ENCODE peak calls at places on chromosomes 7 and 10, in seven cellular contexts. One of them, this sample, is unnamed.

GRCh38 chr7:117012284-117013174 is 59.2 kb downstream of the ST7 start:
- DNase-seq in mucosa of descending colon: no peak
- DNase-seq in colonic mucosa: no peak
- DNase-seq in GM20000: no peak
- DNase-seq in ascending aorta: no peak
- DNase-seq in GM10248: peak
- DNase-seq in H9: no peak
- DNase-seq in this sample: no peak

GRCh38 chr10:86524225-86524982 is 2.8 kb upstream of the WAPL start:
- DNase-seq in mucosa of descending colon: no peak
- DNase-seq in colonic mucosa: no peak
- DNase-seq in GM20000: no peak
- DNase-seq in ascending aorta: no peak
- DNase-seq in GM10248: no peak
- DNase-seq in H9: no peak
- DNase-seq in this sample: no peak

GRCh38 chr10:51023611-51024010 is 50.7 kb upstream of the PRKG1 start:
- DNase-seq in mucosa of descending colon: no peak
- DNase-seq in colonic mucosa: no peak
- DNase-seq in GM20000: no peak
- DNase-seq in ascending aorta: no peak
- DNase-seq in GM10248: no peak
- DNase-seq in H9: no peak
- DNase-seq in this sample: no peak

GRCh38 chr10:61899045-61899444 is 2.5 kb upstream of the ARID5B start:
- DNase-seq in mucosa of descending colon: no peak
- DNase-seq in colonic mucosa: no peak
- DNase-seq in GM20000: no peak
- DNase-seq in ascending aorta: no peak
- DNase-seq in GM10248: no peak
- DNase-seq in H9: no peak
- DNase-seq in this sample: no peak

GRCh38 chr7:150631866-150632864 is at the start of gene GIMAP6:
- DNase-seq in mucosa of descending colon: no peak
- DNase-seq in colonic mucosa: no peak
- DNase-seq in GM20000: peak
- DNase-seq in ascending aorta: no peak
- DNase-seq in GM10248: peak
- DNase-seq in H9: no peak
- DNase-seq in this sample: peak

GRCh38 chr10:4527281-4527960 is 298.6 kb upstream of the AKR1E2 start:
- DNase-seq in mucosa of descending colon: no peak
- DNase-seq in colonic mucosa: no peak
- DNase-seq in GM20000: no peak
- DNase-seq in ascending aorta: no peak
- DNase-seq in GM10248: no peak
- DNase-seq in H9: no peak
- DNase-seq in this sample: no peak

GRCh38 chr7:100825760-100826545 is 1.4 kb downstream of the EPHB4 start:
- DNase-seq in mucosa of descending colon: no peak
- DNase-seq in colonic mucosa: peak
- DNase-seq in GM20000: peak
- DNase-seq in ascending aorta: no peak
- DNase-seq in GM10248: no peak
- DNase-seq in H9: no peak
- DNase-seq in this sample: no peak

GRCh38 chr10:33887188-33887587 is 552.7 kb upstream of the NRP1 start:
- DNase-seq in mucosa of descending colon: no peak
- DNase-seq in colonic mucosa: no peak
- DNase-seq in GM20000: no peak
- DNase-seq in ascending aorta: no peak
- DNase-seq in GM10248: no peak
- DNase-seq in H9: no peak
- DNase-seq in this sample: no peak

GRCh38 chr7:125611582-125611981 is 682.0 kb upstream of the POT1 start:
- DNase-seq in mucosa of descending colon: no peak
- DNase-seq in colonic mucosa: no peak
- DNase-seq in GM20000: no peak
- DNase-seq in ascending aorta: no peak
- DNase-seq in GM10248: no peak
- DNase-seq in H9: no peak
- DNase-seq in this sample: no peak

GRCh38 chr7:76332073-76332472 is 26.7 kb downstream of the YWHAG start:
- DNase-seq in mucosa of descending colon: no peak
- DNase-seq in colonic mucosa: no peak
- DNase-seq in GM20000: no peak
- DNase-seq in ascending aorta: no peak
- DNase-seq in GM10248: no peak
- DNase-seq in H9: no peak
- DNase-seq in this sample: no peak

GRCh38 chr7:40833541-40834234 is 698.9 kb downstream of the SUGCT start:
- DNase-seq in mucosa of descending colon: no peak
- DNase-seq in colonic mucosa: no peak
- DNase-seq in GM20000: no peak
- DNase-seq in ascending aorta: no peak
- DNase-seq in GM10248: no peak
- DNase-seq in H9: no peak
- DNase-seq in this sample: no peak

GRCh38 chr10:116663342-116663741 is 42.6 kb downstream of the PNLIPRP2 start:
- DNase-seq in mucosa of descending colon: no peak
- DNase-seq in colonic mucosa: no peak
- DNase-seq in GM20000: no peak
- DNase-seq in ascending aorta: no peak
- DNase-seq in GM10248: no peak
- DNase-seq in H9: peak
- DNase-seq in this sample: no peak

GRCh38 chr10:78109210-78109609 is 75.5 kb downstream of the RPS24 start:
- DNase-seq in mucosa of descending colon: no peak
- DNase-seq in colonic mucosa: no peak
- DNase-seq in GM20000: no peak
- DNase-seq in ascending aorta: no peak
- DNase-seq in GM10248: no peak
- DNase-seq in H9: peak
- DNase-seq in this sample: no peak
- TF ChIP-seq CTCF in mucosa of descending colon: no peak
- TF ChIP-seq CTCF in colonic mucosa: no peak
- TF ChIP-seq CTCF in GM20000: no peak
- TF ChIP-seq CTCF in ascending aorta: no peak
- TF ChIP-seq CTCF in GM10248: no peak
- TF ChIP-seq CTCF in H9: peak
- TF ChIP-seq CTCF in this sample: no peak

GRCh38 chr10:106401161-106401560 is 763.3 kb downstream of the SORCS1 start:
- DNase-seq in mucosa of descending colon: no peak
- DNase-seq in colonic mucosa: no peak
- DNase-seq in GM20000: no peak
- DNase-seq in ascending aorta: no peak
- DNase-seq in GM10248: no peak
- DNase-seq in H9: no peak
- DNase-seq in this sample: no peak
- TF ChIP-seq CTCF in mucosa of descending colon: no peak
- TF ChIP-seq CTCF in colonic mucosa: no peak
- TF ChIP-seq CTCF in GM20000: no peak
- TF ChIP-seq CTCF in ascending aorta: no peak
- TF ChIP-seq CTCF in GM10248: no peak
- TF ChIP-seq CTCF in H9: peak
- TF ChIP-seq CTCF in this sample: peak

GRCh38 chr7:115851291-115851690 is 179.3 kb downstream of the TFEC start:
- DNase-seq in mucosa of descending colon: no peak
- DNase-seq in colonic mucosa: no peak
- DNase-seq in GM20000: peak
- DNase-seq in ascending aorta: no peak
- DNase-seq in GM10248: peak
- DNase-seq in H9: no peak
- DNase-seq in this sample: no peak
- TF ChIP-seq CTCF in mucosa of descending colon: no peak
- TF ChIP-seq CTCF in colonic mucosa: peak
- TF ChIP-seq CTCF in GM20000: peak
- TF ChIP-seq CTCF in ascending aorta: no peak
- TF ChIP-seq CTCF in GM10248: peak
- TF ChIP-seq CTCF in H9: peak
- TF ChIP-seq CTCF in this sample: no peak

GRCh38 chr10:17805921-17806577 is 3.1 kb upstream of the MRC1 start:
- DNase-seq in mucosa of descending colon: no peak
- DNase-seq in colonic mucosa: no peak
- DNase-seq in GM20000: no peak
- DNase-seq in ascending aorta: no peak
- DNase-seq in GM10248: no peak
- DNase-seq in H9: no peak
- DNase-seq in this sample: peak
- TF ChIP-seq CTCF in mucosa of descending colon: no peak
- TF ChIP-seq CTCF in colonic mucosa: no peak
- TF ChIP-seq CTCF in GM20000: no peak
- TF ChIP-seq CTCF in ascending aorta: no peak
- TF ChIP-seq CTCF in GM10248: no peak
- TF ChIP-seq CTCF in H9: peak
- TF ChIP-seq CTCF in this sample: peak

DNA sequence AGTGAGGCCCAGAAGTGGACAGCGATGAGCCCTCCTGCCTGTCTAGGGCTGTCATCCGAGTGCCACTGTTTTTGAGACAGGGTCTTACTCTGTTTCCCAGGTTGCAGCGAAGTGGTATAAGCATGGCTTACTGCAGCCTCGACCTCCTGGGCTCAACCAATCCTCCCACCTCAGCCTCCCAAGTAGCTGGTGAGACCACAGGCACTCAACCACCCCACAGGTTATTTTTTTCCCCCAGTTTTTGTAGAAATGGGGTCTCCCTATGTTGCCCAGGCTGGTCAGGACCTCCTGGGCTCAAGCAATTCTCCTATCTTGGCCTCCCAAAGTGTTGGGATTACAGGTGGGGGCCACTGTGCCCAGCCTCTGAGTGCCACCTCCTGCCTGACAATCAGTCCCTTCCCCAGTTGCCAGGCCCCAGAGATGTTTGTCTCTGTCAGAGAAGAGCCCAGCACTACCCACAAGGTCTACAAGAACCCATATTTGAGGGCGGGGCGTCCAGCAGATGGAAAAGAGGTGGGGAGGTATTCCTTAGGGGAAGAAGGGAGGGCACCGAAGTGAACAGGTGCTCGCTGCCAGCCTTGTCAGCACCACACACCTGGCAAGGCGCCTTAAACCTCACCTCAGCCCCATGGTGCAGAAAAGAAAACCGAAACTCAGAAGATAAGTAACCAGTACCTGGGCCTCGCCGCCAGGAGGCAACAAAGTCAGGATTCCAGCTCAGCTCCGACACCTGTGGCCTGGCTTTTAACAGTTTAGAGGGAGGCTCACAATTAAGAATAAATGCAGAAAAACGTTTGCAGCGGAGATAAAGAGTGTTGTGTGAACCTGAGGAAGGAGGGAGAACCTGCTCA is 77.4 kb upstream of the ANLN start:
- DNase-seq in mucosa of descending colon: peak
- DNase-seq in colonic mucosa: peak
- DNase-seq in GM20000: no peak
- DNase-seq in ascending aorta: no peak
- DNase-seq in GM10248: peak
- DNase-seq in H9: peak
- DNase-seq in this sample: peak
- TF ChIP-seq CTCF in mucosa of descending colon: peak
- TF ChIP-seq CTCF in colonic mucosa: peak
- TF ChIP-seq CTCF in GM20000: peak
- TF ChIP-seq CTCF in ascending aorta: no peak
- TF ChIP-seq CTCF in GM10248: no peak
- TF ChIP-seq CTCF in H9: peak
- TF ChIP-seq CTCF in this sample: no peak

DNA sequence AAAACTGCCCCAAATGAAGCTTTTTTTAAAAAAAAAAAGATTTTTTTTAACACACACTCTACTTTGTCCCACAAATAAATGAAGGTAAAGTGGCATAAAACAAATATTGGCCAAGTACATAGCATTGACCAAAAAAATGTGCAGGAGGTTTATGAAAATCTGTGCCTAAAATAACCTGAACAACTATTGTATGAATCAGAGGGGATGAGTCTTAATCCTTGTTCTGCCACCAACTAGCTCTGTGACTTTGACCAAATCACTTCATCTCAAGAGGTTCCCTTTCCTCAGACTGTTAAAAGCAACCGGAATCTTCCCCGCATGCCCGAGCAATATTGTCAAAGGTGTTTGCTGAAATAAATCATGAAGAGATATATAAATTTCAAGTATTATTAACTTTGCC is 150.4 kb upstream of the NEBL start:
- DNase-seq in mucosa of descending colon: no peak
- DNase-seq in colonic mucosa: no peak
- DNase-seq in GM20000: no peak
- DNase-seq in ascending aorta: no peak
- DNase-seq in GM10248: no peak
- DNase-seq in H9: no peak
- DNase-seq in this sample: no peak
- TF ChIP-seq CTCF in mucosa of descending colon: no peak
- TF ChIP-seq CTCF in colonic mucosa: no peak
- TF ChIP-seq CTCF in GM20000: no peak
- TF ChIP-seq CTCF in ascending aorta: no peak
- TF ChIP-seq CTCF in GM10248: no peak
- TF ChIP-seq CTCF in H9: no peak
- TF ChIP-seq CTCF in this sample: no peak

GRCh38 chr10:112456533-112456932 is 9.5 kb downstream of the VTI1A start:
- DNase-seq in mucosa of descending colon: no peak
- DNase-seq in colonic mucosa: no peak
- DNase-seq in GM20000: no peak
- DNase-seq in ascending aorta: no peak
- DNase-seq in GM10248: no peak
- DNase-seq in H9: no peak
- DNase-seq in this sample: peak
- TF ChIP-seq CTCF in mucosa of descending colon: no peak
- TF ChIP-seq CTCF in colonic mucosa: no peak
- TF ChIP-seq CTCF in GM20000: no peak
- TF ChIP-seq CTCF in ascending aorta: no peak
- TF ChIP-seq CTCF in GM10248: peak
- TF ChIP-seq CTCF in H9: peak
- TF ChIP-seq CTCF in this sample: peak

This sample was measured in activated CD8-positive, alpha-beta T cell treated with anti-CD3 and anti-CD28 coated beads for 36 hours.